ENCODE peak calls at places on chromosome 9, in six cellular contexts. V is central memory CD4-positive, alpha-beta T cell; K is cardiac muscle cell; D is DND-41; Z is aorta; R is NCI-H1417 treated with DMSO at 0.1 percent for 48 hours. L is an unnamed sample.

GRCh38 chr9:21764736-21765245 is 37.6 kb upstream of the MTAP start:
- DNase-seq in V (no peak), K (no peak), D (no peak), Z (no peak), R (no peak), L (no peak)

GRCh38 chr9:77417570-77417969 is 230.6 kb downstream of the GNA14 start:
- DNase-seq in V (no peak), K (no peak), D (no peak), Z (no peak), R (no peak), L (no peak)

GRCh38 chr9:101387871-101388506 is 3.2 kb upstream of the BAAT start:
- DNase-seq in V (peak; percentile 24), K (peak; percentile 46), D (no peak), Z (no peak), R (peak; percentile 49), L (peak; percentile 48)

GRCh38 chr9:12818431-12819000 is 43.7 kb downstream of the LURAP1L start:
- DNase-seq in V (no peak), K (no peak), D (no peak), Z (peak; percentile 50), R (no peak), L (no peak)

GRCh38 chr9:91174772-91175171 is 186.9 kb downstream of the AUH start:
- DNase-seq in V (no peak), K (no peak), D (no peak), Z (no peak), R (no peak), L (peak; percentile 74)

GRCh38 chr9:24118170-24118569 is 292.1 kb upstream of the ELAVL2 start:
- DNase-seq in V (no peak), K (peak; percentile 5), D (no peak), Z (no peak), R (no peak), L (no peak)

GRCh38 chr9:92749071-92749933 is 15.3 kb downstream of the BICD2 start:
- DNase-seq in V (no peak), K (no peak), D (no peak), Z (peak; percentile 69), R (no peak), L (no peak)

GRCh38 chr9:134995792-134996120 is 78.0 kb upstream of the FCN1 start:
- DNase-seq in V (no peak), K (no peak), D (no peak), Z (peak; percentile 43), R (no peak), L (no peak)

GRCh38 chr9:112380102-112380581 is at the start of gene HSDL2:
- DNase-seq in V (no peak), K (no peak), D (peak; percentile 26), Z (no peak), R (no peak), L (no peak)

GRCh38 chr9:3741729-3742128 is 215.9 kb upstream of the RFX3 start:
- DNase-seq in V (no peak), K (no peak), D (no peak), Z (no peak), R (no peak), L (no peak)

GRCh38 chr9:134643306-134643705 is 1.7 kb downstream of the COL5A1 start:
- DNase-seq in V (no peak), K (no peak), D (no peak), Z (no peak), R (no peak), L (no peak)

GRCh38 chr9:72557549-72557948 is 36.1 kb downstream of the TMC1 start:
- DNase-seq in V (no peak), K (no peak), D (no peak), Z (no peak), R (no peak), L (no peak)

GRCh38 chr9:120402741-120403542 is 177.0 kb downstream of the CDK5RAP2 start:
- DNase-seq in V (no peak), K (no peak), D (no peak), Z (no peak), R (no peak), L (no peak)

GRCh38 chr9:98516205-98516896 is 192.4 kb downstream of the GABBR2 start:
- DNase-seq in V (no peak), K (no peak), D (no peak), Z (no peak), R (no peak), L (no peak)

GRCh38 chr9:118529210-118529609 is 825.0 kb downstream of the TLR4 start:
- DNase-seq in V (no peak), K (no peak), D (no peak), Z (no peak), R (no peak), L (no peak)

GRCh38 chr9:122106576-122106975 is 13.5 kb upstream of the TTLL11 start:
- DNase-seq in V (no peak), K (no peak), D (no peak), Z (no peak), R (no peak), L (no peak)

GRCh38 chr9:6905850-6906375 is 148.1 kb downstream of the KDM4C start:
- DNase-seq in V (no peak), K (no peak), D (no peak), Z (no peak), R (no peak), L (no peak)